ENCODE peak calls at places on chromosomes 16 and 17, in nine cellular contexts. One of them, this sample, is unnamed. For H3K27me3, the result is how much of the 10 kb centered on the place peaks cover.

GRCh38 chr17:1736348-1737281 is 6.1 kb upstream of the SERPINF2 start:
- DNase-seq in prostate gland: no peak
- DNase-seq in mammary epithelial cell: peak
- DNase-seq in adrenal gland: peak
- DNase-seq in right atrium auricular region: no peak
- DNase-seq in psoas muscle: peak
- DNase-seq in cardiac muscle cell: peak
- DNase-seq in GM23338: no peak
- DNase-seq in endothelial cell of umbilical vein: no peak
- DNase-seq in this sample: peak

GRCh38 chr17:50672831-50673551 is 34.7 kb downstream of the ANKRD40 start:
- DNase-seq in prostate gland: peak
- DNase-seq in mammary epithelial cell: peak
- DNase-seq in adrenal gland: peak
- DNase-seq in right atrium auricular region: peak
- DNase-seq in psoas muscle: peak
- DNase-seq in cardiac muscle cell: no peak
- DNase-seq in GM23338: no peak
- DNase-seq in endothelial cell of umbilical vein: no peak
- DNase-seq in this sample: peak

GRCh38 chr16:68434654-68435210 is 13.6 kb downstream of the SMPD3 start:
- DNase-seq in prostate gland: peak
- DNase-seq in mammary epithelial cell: peak
- DNase-seq in adrenal gland: no peak
- DNase-seq in right atrium auricular region: no peak
- DNase-seq in psoas muscle: no peak
- DNase-seq in cardiac muscle cell: no peak
- DNase-seq in GM23338: no peak
- DNase-seq in endothelial cell of umbilical vein: no peak
- DNase-seq in this sample: peak

GRCh38 chr16:88650749-88651275 is at the start of gene CYBA:
- DNase-seq in prostate gland: peak
- DNase-seq in mammary epithelial cell: no peak
- DNase-seq in adrenal gland: peak
- DNase-seq in right atrium auricular region: peak
- DNase-seq in psoas muscle: peak
- DNase-seq in cardiac muscle cell: peak
- DNase-seq in GM23338: peak
- DNase-seq in endothelial cell of umbilical vein: peak
- DNase-seq in this sample: peak

GRCh38 chr17:63276821-63277220 is 169.3 kb downstream of the CYB561 start:
- DNase-seq in prostate gland: no peak
- DNase-seq in mammary epithelial cell: no peak
- DNase-seq in adrenal gland: no peak
- DNase-seq in right atrium auricular region: no peak
- DNase-seq in psoas muscle: no peak
- DNase-seq in cardiac muscle cell: peak
- DNase-seq in GM23338: no peak
- DNase-seq in endothelial cell of umbilical vein: no peak
- DNase-seq in this sample: no peak

GRCh38 chr17:59786536-59787319 is 79.3 kb downstream of the VMP1 start:
- DNase-seq in prostate gland: peak
- DNase-seq in mammary epithelial cell: peak
- DNase-seq in adrenal gland: peak
- DNase-seq in right atrium auricular region: peak
- DNase-seq in psoas muscle: no peak
- DNase-seq in cardiac muscle cell: peak
- DNase-seq in GM23338: peak
- DNase-seq in endothelial cell of umbilical vein: peak
- DNase-seq in this sample: peak

GRCh38 chr17:57948555-57949420 is 6.4 kb downstream of the CUEDC1 start:
- DNase-seq in prostate gland: no peak
- DNase-seq in mammary epithelial cell: peak
- DNase-seq in adrenal gland: peak
- DNase-seq in right atrium auricular region: no peak
- DNase-seq in psoas muscle: peak
- DNase-seq in cardiac muscle cell: peak
- DNase-seq in GM23338: peak
- DNase-seq in endothelial cell of umbilical vein: peak
- DNase-seq in this sample: peak

GRCh38 chr16:87583453-87584131 is 18.7 kb upstream of the JPH3 start:
- DNase-seq in prostate gland: no peak
- DNase-seq in mammary epithelial cell: no peak
- DNase-seq in adrenal gland: peak
- DNase-seq in right atrium auricular region: no peak
- DNase-seq in psoas muscle: no peak
- DNase-seq in cardiac muscle cell: peak
- DNase-seq in GM23338: peak
- DNase-seq in endothelial cell of umbilical vein: peak
- DNase-seq in this sample: no peak

GRCh38 chr17:78645421-78646295 is 68.5 kb upstream of the DNAH17 start:
- DNase-seq in prostate gland: no peak
- DNase-seq in mammary epithelial cell: no peak
- DNase-seq in adrenal gland: peak
- DNase-seq in right atrium auricular region: peak
- DNase-seq in psoas muscle: peak
- DNase-seq in cardiac muscle cell: peak
- DNase-seq in GM23338: peak
- DNase-seq in endothelial cell of umbilical vein: peak
- DNase-seq in this sample: peak

GRCh38 chr17:82241926-82242697 is 13.3 kb downstream of the SLC16A3 start:
- DNase-seq in prostate gland: no peak
- DNase-seq in mammary epithelial cell: no peak
- DNase-seq in adrenal gland: peak
- DNase-seq in right atrium auricular region: no peak
- DNase-seq in psoas muscle: peak
- DNase-seq in cardiac muscle cell: peak
- DNase-seq in GM23338: no peak
- DNase-seq in endothelial cell of umbilical vein: no peak
- DNase-seq in this sample: peak

GRCh38 chr16:72939247-72939646 is 108.7 kb downstream of the ZFHX3 start:
- DNase-seq in prostate gland: peak
- DNase-seq in mammary epithelial cell: no peak
- DNase-seq in adrenal gland: peak
- DNase-seq in right atrium auricular region: no peak
- DNase-seq in psoas muscle: peak
- DNase-seq in cardiac muscle cell: peak
- DNase-seq in GM23338: no peak
- DNase-seq in endothelial cell of umbilical vein: no peak
- DNase-seq in this sample: peak

GRCh38 chr17:38871992-38872605 is 2.2 kb downstream of the LASP1 start:
- DNase-seq in prostate gland: no peak
- DNase-seq in mammary epithelial cell: no peak
- DNase-seq in adrenal gland: no peak
- DNase-seq in right atrium auricular region: peak
- DNase-seq in psoas muscle: no peak
- DNase-seq in cardiac muscle cell: no peak
- DNase-seq in GM23338: no peak
- DNase-seq in endothelial cell of umbilical vein: no peak
- DNase-seq in this sample: no peak

GRCh38 chr17:55731586-55732250 is 9.1 kb upstream of the TMEM100 start:
- DNase-seq in prostate gland: no peak
- DNase-seq in mammary epithelial cell: no peak
- DNase-seq in adrenal gland: peak
- DNase-seq in right atrium auricular region: peak
- DNase-seq in psoas muscle: peak
- DNase-seq in cardiac muscle cell: peak
- DNase-seq in GM23338: peak
- DNase-seq in endothelial cell of umbilical vein: no peak
- DNase-seq in this sample: no peak

GRCh38 chr17:13176436-13176835 is 158.6 kb upstream of the ELAC2 start:
- DNase-seq in prostate gland: no peak
- DNase-seq in mammary epithelial cell: no peak
- DNase-seq in adrenal gland: no peak
- DNase-seq in right atrium auricular region: no peak
- DNase-seq in psoas muscle: no peak
- DNase-seq in cardiac muscle cell: no peak
- DNase-seq in GM23338: no peak
- DNase-seq in endothelial cell of umbilical vein: no peak
- DNase-seq in this sample: no peak

GRCh38 chr16:69123894-69124293 is 8.5 kb downstream of the CHTF8 start:
- DNase-seq in prostate gland: no peak
- DNase-seq in mammary epithelial cell: peak
- DNase-seq in adrenal gland: peak
- DNase-seq in right atrium auricular region: no peak
- DNase-seq in psoas muscle: no peak
- DNase-seq in cardiac muscle cell: peak
- DNase-seq in GM23338: peak
- DNase-seq in endothelial cell of umbilical vein: peak
- DNase-seq in this sample: peak

GRCh38 chr17:43398724-43399595 is at the start of gene ARL4D:
- DNase-seq in prostate gland: peak
- DNase-seq in mammary epithelial cell: peak
- DNase-seq in adrenal gland: peak
- DNase-seq in right atrium auricular region: peak
- DNase-seq in psoas muscle: peak
- DNase-seq in cardiac muscle cell: peak
- DNase-seq in GM23338: peak
- DNase-seq in endothelial cell of umbilical vein: peak
- DNase-seq in this sample: peak

GRCh38 chr17:64183815-64184397 is 54.0 kb upstream of the ERN1 start:
- DNase-seq in prostate gland: no peak
- DNase-seq in mammary epithelial cell: peak
- DNase-seq in adrenal gland: no peak
- DNase-seq in right atrium auricular region: peak
- DNase-seq in psoas muscle: no peak
- DNase-seq in cardiac muscle cell: no peak
- DNase-seq in GM23338: no peak
- DNase-seq in endothelial cell of umbilical vein: peak
- DNase-seq in this sample: peak

GRCh38 chr17:74099441-74100340 is 103.8 kb upstream of the RPL38 start:
- DNase-seq in prostate gland: no peak
- DNase-seq in mammary epithelial cell: no peak
- DNase-seq in adrenal gland: no peak
- DNase-seq in right atrium auricular region: no peak
- DNase-seq in psoas muscle: no peak
- DNase-seq in cardiac muscle cell: no peak
- DNase-seq in GM23338: no peak
- DNase-seq in endothelial cell of umbilical vein: no peak
- DNase-seq in this sample: no peak

GRCh38 chr16:10412935-10413601 is 27.2 kb downstream of the ATF7IP2 start:
- DNase-seq in prostate gland: no peak
- DNase-seq in mammary epithelial cell: no peak
- DNase-seq in adrenal gland: no peak
- DNase-seq in right atrium auricular region: no peak
- DNase-seq in psoas muscle: no peak
- DNase-seq in cardiac muscle cell: no peak
- DNase-seq in GM23338: no peak
- DNase-seq in endothelial cell of umbilical vein: no peak
- DNase-seq in this sample: no peak

DNA sequence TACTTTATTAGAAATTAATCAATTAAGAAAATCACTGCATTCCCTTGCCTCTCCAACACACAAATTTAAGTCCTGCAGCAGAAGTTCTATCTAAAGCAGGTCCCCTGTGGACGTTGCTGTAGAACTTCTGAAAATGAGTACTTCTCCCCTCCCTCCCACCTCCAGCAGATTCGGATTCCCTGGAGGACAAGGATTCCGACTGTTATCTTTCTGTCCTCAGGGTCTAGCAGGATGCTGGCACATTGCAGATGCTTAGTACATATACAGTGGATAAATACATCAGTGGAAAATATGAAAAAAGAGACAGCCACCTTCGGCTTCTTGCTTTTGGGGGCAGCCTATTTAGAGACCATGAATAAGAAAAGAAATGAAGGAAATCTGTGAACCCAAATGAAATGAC is 32.1 kb downstream of the NTN1 start:
- DNase-seq in prostate gland: no peak
- DNase-seq in mammary epithelial cell: no peak
- DNase-seq in adrenal gland: no peak
- DNase-seq in right atrium auricular region: no peak
- DNase-seq in psoas muscle: no peak
- DNase-seq in cardiac muscle cell: no peak
- DNase-seq in GM23338: no peak
- DNase-seq in endothelial cell of umbilical vein: no peak
- DNase-seq in this sample: no peak
- H3K27me3 ChIP-seq in prostate gland: under half
- H3K27me3 ChIP-seq in mammary epithelial cell: under half
- H3K27me3 ChIP-seq in adrenal gland: under half
- H3K27me3 ChIP-seq in right atrium auricular region: under half
- H3K27me3 ChIP-seq in psoas muscle: under half
- H3K27me3 ChIP-seq in cardiac muscle cell: under half
- H3K27me3 ChIP-seq in GM23338: under half
- H3K27me3 ChIP-seq in endothelial cell of umbilical vein: under half
- H3K27me3 ChIP-seq in this sample: under half

GRCh38 chr16:1181715-1182671 is 29.1 kb downstream of the CACNA1H start:
- DNase-seq in prostate gland: no peak
- DNase-seq in mammary epithelial cell: peak
- DNase-seq in adrenal gland: peak
- DNase-seq in right atrium auricular region: peak
- DNase-seq in psoas muscle: peak
- DNase-seq in cardiac muscle cell: peak
- DNase-seq in GM23338: no peak
- DNase-seq in endothelial cell of umbilical vein: peak
- DNase-seq in this sample: no peak
- H3K4me3 ChIP-seq in prostate gland: no peak
- H3K4me3 ChIP-seq in mammary epithelial cell: no peak
- H3K4me3 ChIP-seq in adrenal gland: peak
- H3K4me3 ChIP-seq in right atrium auricular region: peak
- H3K4me3 ChIP-seq in psoas muscle: no peak
- H3K4me3 ChIP-seq in cardiac muscle cell: no peak
- H3K4me3 ChIP-seq in GM23338: no peak
- H3K4me3 ChIP-seq in endothelial cell of umbilical vein: no peak
- H3K4me3 ChIP-seq in this sample: no peak

GRCh38 chr17:36629252-36629847 is 28.0 kb downstream of the MRM1 start:
- DNase-seq in prostate gland: peak
- DNase-seq in mammary epithelial cell: peak
- DNase-seq in adrenal gland: peak
- DNase-seq in right atrium auricular region: peak
- DNase-seq in psoas muscle: peak
- DNase-seq in cardiac muscle cell: peak
- DNase-seq in GM23338: peak
- DNase-seq in endothelial cell of umbilical vein: peak
- DNase-seq in this sample: peak
- TF ChIP-seq CTCF in prostate gland: peak
- TF ChIP-seq CTCF in mammary epithelial cell: peak
- TF ChIP-seq CTCF in adrenal gland: peak
- TF ChIP-seq CTCF in right atrium auricular region: peak
- TF ChIP-seq CTCF in psoas muscle: peak
- TF ChIP-seq CTCF in cardiac muscle cell: peak
- TF ChIP-seq CTCF in GM23338: peak
- TF ChIP-seq CTCF in endothelial cell of umbilical vein: peak
- TF ChIP-seq CTCF in this sample: peak

DNA sequence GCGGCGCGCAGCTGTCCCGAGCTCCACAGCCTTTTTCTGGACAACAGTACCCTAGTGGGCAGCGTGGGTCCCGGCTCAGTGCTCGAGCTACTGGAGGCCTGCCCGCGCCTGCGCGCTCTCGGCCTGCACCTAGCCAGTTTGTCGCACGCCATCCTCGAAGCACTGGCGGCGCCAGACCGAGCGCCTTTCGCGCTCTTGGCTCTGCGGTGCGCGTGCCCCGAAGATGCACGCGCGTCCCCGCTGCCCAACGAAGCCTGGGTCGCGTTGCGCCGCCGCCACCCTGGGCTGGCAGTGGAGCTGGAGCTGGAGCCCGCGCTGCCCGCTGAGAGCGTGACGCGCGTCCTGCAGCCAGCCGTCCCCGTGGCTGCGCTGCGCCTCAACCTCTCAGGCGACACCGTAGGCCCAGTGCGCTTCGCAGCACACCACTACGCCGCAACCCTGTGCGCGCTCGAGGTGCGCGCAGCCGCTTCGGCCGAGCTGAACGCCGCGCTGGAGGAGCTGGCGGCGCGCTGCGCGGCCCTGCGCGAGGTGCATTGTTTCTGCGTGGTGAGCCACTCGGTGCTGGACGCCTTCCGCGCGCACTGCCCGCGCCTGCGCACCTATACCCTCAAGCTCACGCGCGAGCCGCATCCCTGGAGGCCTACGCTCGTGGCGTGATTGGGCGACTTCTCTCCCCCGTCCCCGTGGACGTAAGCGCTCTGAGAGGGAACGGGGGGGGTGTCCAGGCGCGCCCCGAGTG is 1.2 kb upstream of the HSF4 start:
- DNase-seq in prostate gland: peak
- DNase-seq in mammary epithelial cell: no peak
- DNase-seq in adrenal gland: no peak
- DNase-seq in right atrium auricular region: no peak
- DNase-seq in psoas muscle: peak
- DNase-seq in cardiac muscle cell: peak
- DNase-seq in GM23338: peak
- DNase-seq in endothelial cell of umbilical vein: peak
- DNase-seq in this sample: no peak
- H3K27me3 ChIP-seq in prostate gland: under half
- H3K27me3 ChIP-seq in mammary epithelial cell: under half
- H3K27me3 ChIP-seq in adrenal gland: under half
- H3K27me3 ChIP-seq in right atrium auricular region: under half
- H3K27me3 ChIP-seq in psoas muscle: under half
- H3K27me3 ChIP-seq in cardiac muscle cell: half or more
- H3K27me3 ChIP-seq in GM23338: half or more
- H3K27me3 ChIP-seq in endothelial cell of umbilical vein: under half
- H3K27me3 ChIP-seq in this sample: under half